ENCODE peak calls at places on chromosome 19, in seven cellular contexts. Q is colonic mucosa, G is brain microvascular endothelial cell, U is cardiac muscle cell, H is hepatocyte, M is heart right ventricle, P is uterus. F is an unnamed sample. For H3K36me3, the result is how much of the 10 kb centered on the place peaks cover.

GRCh38 chr19:12365094-12365371 is 450 bp downstream of the ZNF442 start:
- DNase-seq in Q (no peak), G (peak), U (peak), H (no peak), M (no peak), P (peak), F (no peak)

GRCh38 chr19:46772170-46773017 is 16.0 kb downstream of the SLC1A5 start:
- DNase-seq in Q (no peak), G (no peak), U (no peak), H (no peak), M (no peak), P (no peak), F (no peak)

GRCh38 chr19:13051581-13052165 is 51.0 kb downstream of the LYL1 start:
- DNase-seq in Q (peak), G (no peak), U (peak), H (peak), M (peak), P (peak), F (peak)

GRCh38 chr19:30390356-30390988 is 18.3 kb downstream of the ZNF536 start:
- DNase-seq in Q (no peak), G (no peak), U (no peak), H (no peak), M (no peak), P (no peak), F (no peak)

GRCh38 chr19:21158523-21159135 is 16.8 kb downstream of the ZNF431 start:
- DNase-seq in Q (no peak), G (peak), U (peak), H (no peak), M (no peak), P (no peak), F (no peak)

GRCh38 chr19:55836340-55836739 is at the start of gene NLRP4:
- DNase-seq in Q (no peak), G (no peak), U (no peak), H (no peak), M (no peak), P (no peak), F (no peak)

GRCh38 chr19:39164289-39164688 is 32.5 kb upstream of the NCCRP1 start:
- DNase-seq in Q (no peak), G (no peak), U (no peak), H (no peak), M (no peak), P (no peak), F (no peak)

GRCh38 chr19:55247621-55248099 is 11.2 kb downstream of the PPP6R1 start:
- DNase-seq in Q (peak), G (peak), U (peak), H (no peak), M (peak), P (no peak), F (peak)

GRCh38 chr19:11596156-11596555 is 1.1 kb upstream of the ZNF627 start:
- DNase-seq in Q (no peak), G (no peak), U (no peak), H (no peak), M (no peak), P (no peak), F (no peak)

GRCh38 chr19:11887618-11888531 is at the start of gene ZNF69:
- DNase-seq in Q (peak), G (peak), U (peak), H (peak), M (peak), P (peak), F (peak)

GRCh38 chr19:14048439-14049153 is 13.3 kb downstream of the PALM3 start:
- DNase-seq in Q (peak), G (peak), U (peak), H (peak), M (peak), P (no peak), F (peak)

GRCh38 chr19:46380690-46381089 is 32.7 kb downstream of the CCDC8 start:
- DNase-seq in Q (no peak), G (no peak), U (no peak), H (no peak), M (no peak), P (no peak), F (no peak)

GRCh38 chr19:13796301-13797057 is 1.2 kb downstream of the ZSWIM4 start:
- DNase-seq in Q (peak), G (peak), U (peak), H (peak), M (peak), P (peak), F (no peak)

GRCh38 chr19:2497186-2497585 is 21.3 kb downstream of the GADD45B start:
- DNase-seq in Q (no peak), G (no peak), U (no peak), H (no peak), M (no peak), P (no peak), F (no peak)

GRCh38 chr19:38921420-38922274 is 8.9 kb downstream of the SARS2 start:
- DNase-seq in Q (no peak), G (no peak), U (no peak), H (no peak), M (no peak), P (no peak), F (no peak)

GRCh38 chr19:558770-559439 is 13.5 kb upstream of the BSG start:
- DNase-seq in Q (no peak), G (no peak), U (peak), H (no peak), M (peak), P (peak), F (no peak)

GRCh38 chr19:311813-312261 is 20.6 kb upstream of the PLPP2 start:
- DNase-seq in Q (no peak), G (no peak), U (no peak), H (no peak), M (peak), P (peak), F (no peak)

GRCh38 chr19:17227798-17228367 is 1.9 kb downstream of the OCEL1 start:
- DNase-seq in Q (no peak), G (no peak), U (no peak), H (peak), M (no peak), P (no peak), F (no peak)

GRCh38 chr19:56091066-56091490 is 30.0 kb downstream of the ZNF787 start:
- DNase-seq in Q (no peak), G (peak), U (peak), H (no peak), M (no peak), P (no peak), F (no peak)

GRCh38 chr19:677201-677600 is 1.0 kb downstream of the FSTL3 start:
- DNase-seq in Q (peak), G (peak), U (peak), H (peak), M (peak), P (peak), F (peak)

GRCh38 chr19:6693056-6693471 is 23.1 kb upstream of the TNFSF14 start:
- DNase-seq in Q (no peak), G (no peak), U (no peak), H (no peak), M (no peak), P (no peak), F (no peak)

GRCh38 chr19:16268676-16269319 is 55.8 kb upstream of the KLF2 start:
- DNase-seq in Q (no peak), G (no peak), U (no peak), H (no peak), M (no peak), P (no peak), F (no peak)

GRCh38 chr19:46021531-46022041 is 1.3 kb downstream of the PGLYRP1 start:
- DNase-seq in Q (peak), G (no peak), U (no peak), H (no peak), M (no peak), P (no peak), F (peak)

GRCh38 chr19:43152217-43152616 is 34.1 kb downstream of the PSG5 start:
- DNase-seq in Q (no peak), G (no peak), U (no peak), H (no peak), M (no peak), P (no peak), F (no peak)

GRCh38 chr19:17027428-17027816 is 812 bp upstream of the CPAMD8 start:
- DNase-seq in Q (no peak), G (no peak), U (no peak), H (no peak), M (no peak), P (no peak), F (no peak)

GRCh38 chr19:6590458-6591319 is at the start of gene CD70:
- DNase-seq in Q (no peak), G (no peak), U (no peak), H (no peak), M (no peak), P (no peak), F (no peak)

GRCh38 chr19:13095934-13096890 is 6.4 kb downstream of the LYL1 start:
- DNase-seq in Q (no peak), G (no peak), U (no peak), H (peak), M (peak), P (peak), F (peak)

GRCh38 chr19:45514376-45515051 is 7.2 kb downstream of the VASP start:
- DNase-seq in Q (peak), G (no peak), U (no peak), H (peak), M (no peak), P (no peak), F (no peak)

GRCh38 chr19:2050991-2051770 is at the start of gene MKNK2:
- DNase-seq in Q (peak), G (peak), U (peak), H (peak), M (peak), P (peak), F (peak)

GRCh38 chr19:57776764-57777296 is 7.4 kb downstream of the ZNF586 start:
- DNase-seq in Q (no peak), G (no peak), U (no peak), H (no peak), M (no peak), P (no peak), F (no peak)
- H3K36me3 ChIP-seq in Q (under half), G (half or more), U (under half), H (under half), M (half or more), P (under half), F (under half)

GRCh38 chr19:4035582-4035981 is 28.0 kb downstream of the PIAS4 start:
- DNase-seq in Q (no peak), G (no peak), U (no peak), H (no peak), M (no peak), P (no peak), F (no peak)
- TF ChIP-seq CTCF in Q (no peak), G (no peak), U (no peak), H (no peak), M (no peak), P (no peak), F (no peak)

GRCh38 chr19:35011737-35012682 is 11.9 kb downstream of the GRAMD1A start:
- DNase-seq in Q (no peak), G (no peak), U (no peak), H (no peak), M (no peak), P (no peak), F (no peak)

GRCh38 chr19:35011091-35011689 is 11.1 kb downstream of the GRAMD1A start:
- DNase-seq in Q (no peak), G (no peak), U (no peak), H (no peak), M (no peak), P (no peak), F (no peak)

GRCh38 chr19:35015576-35016351 is 14.5 kb upstream of the SCN1B start:
- DNase-seq in Q (no peak), G (no peak), U (peak), H (no peak), M (no peak), P (no peak), F (no peak)

GRCh38 chr19:35013047-35013819 is 13.1 kb downstream of the GRAMD1A start:
- DNase-seq in Q (peak), G (peak), U (peak), H (peak), M (peak), P (peak), F (peak)

DNA sequence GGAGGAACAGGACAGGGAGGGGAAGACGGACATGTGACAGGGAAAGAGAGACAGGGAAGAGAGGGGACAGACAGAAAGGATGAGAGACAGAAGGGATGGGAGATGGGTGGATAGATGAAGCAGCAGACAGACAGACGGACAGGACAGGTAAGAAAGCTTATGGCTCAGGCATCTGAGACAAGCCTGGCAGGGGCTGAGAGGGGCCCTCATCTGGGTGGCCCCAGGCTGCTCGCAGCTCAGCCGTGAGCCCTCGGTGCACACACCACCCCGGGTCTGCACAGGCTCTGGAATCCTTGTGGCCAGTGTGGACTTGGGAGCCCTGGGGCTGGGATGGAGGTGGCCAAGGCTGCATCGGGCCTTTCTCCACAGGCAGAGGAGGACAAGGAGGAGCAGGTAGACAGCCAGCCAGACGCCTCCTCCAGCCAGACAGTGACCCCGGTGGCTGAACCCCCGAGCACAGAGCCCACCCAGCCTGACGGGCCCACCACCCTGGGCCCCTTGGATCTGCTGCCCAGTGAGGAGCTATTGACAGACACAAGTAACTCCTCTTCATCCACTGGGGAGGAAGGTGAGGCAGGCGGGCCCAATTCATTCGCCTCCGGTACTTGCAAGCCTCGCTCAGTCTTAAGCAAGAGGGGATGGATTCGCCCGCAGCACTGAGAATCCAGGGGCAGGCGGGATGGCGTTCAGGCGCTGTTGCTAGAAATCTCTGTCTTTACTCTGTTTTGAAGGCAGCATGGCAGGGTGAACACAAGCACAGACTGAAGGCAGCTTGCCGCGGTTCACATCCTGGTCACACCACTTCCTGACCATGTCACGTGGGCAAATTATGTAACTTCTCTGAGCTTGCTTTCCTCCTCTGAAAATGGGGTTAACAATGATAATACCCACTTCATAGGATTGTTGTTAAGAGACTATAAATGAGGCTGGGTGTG is 14.0 kb downstream of the GRAMD1A start:
- DNase-seq in Q (no peak), G (no peak), U (peak), H (peak), M (no peak), P (no peak), F (no peak)
- H3K36me3 ChIP-seq in Q (under half), G (half or more), U (under half), H (under half), M (under half), P (under half), F (under half)

DNA sequence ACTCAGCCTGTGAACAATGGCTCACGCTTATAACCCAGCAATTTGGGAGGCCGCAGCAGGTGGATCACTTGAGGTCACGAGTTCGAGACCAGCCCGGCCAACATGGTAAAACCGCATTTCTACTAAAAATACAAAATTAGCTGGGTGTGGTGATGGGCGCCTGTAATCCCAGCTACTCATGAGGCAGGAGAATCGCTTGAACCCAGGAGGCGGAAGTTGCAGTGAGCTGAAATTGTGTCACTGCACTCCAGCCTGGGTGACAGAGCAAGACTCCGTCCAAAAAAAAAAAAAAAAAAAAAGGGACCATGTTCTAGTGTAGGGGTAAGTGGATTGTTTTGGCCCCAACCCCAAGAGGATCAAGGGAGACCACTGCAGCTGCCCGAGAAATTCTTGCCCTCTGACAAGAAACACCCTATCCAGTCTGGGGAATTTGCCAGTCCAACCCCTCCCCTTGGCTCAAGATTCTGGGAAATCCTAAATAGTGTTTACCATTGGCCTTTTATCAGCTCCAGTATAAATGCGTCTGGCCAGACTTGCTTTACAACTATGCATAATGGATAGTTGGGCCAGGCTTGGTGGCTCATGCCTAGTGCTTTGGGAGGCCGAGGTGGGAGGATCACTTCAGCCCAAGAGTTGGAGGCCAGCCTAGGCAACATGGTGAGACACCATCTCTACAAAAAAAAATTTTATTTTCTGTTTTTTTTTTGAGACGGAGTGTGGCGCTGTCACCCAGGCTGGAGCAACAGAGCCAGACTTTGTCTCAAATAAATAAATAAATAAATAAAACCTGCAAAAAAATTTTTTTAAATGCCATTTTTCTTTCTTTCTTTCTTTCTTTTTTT is 5.1 kb upstream of the DHDH start:
- DNase-seq in Q (peak), G (no peak), U (peak), H (no peak), M (no peak), P (no peak), F (no peak)
- TF ChIP-seq CTCF in Q (no peak), G (no peak), U (no peak), H (no peak), M (no peak), P (no peak), F (no peak)

GRCh38 chr19:8457802-8458201 is 13.0 kb downstream of the HNRNPM start:
- DNase-seq in Q (no peak), G (no peak), U (no peak), H (no peak), M (no peak), P (no peak), F (no peak)
- H3K36me3 ChIP-seq in Q (under half), G (under half), U (under half), H (under half), M (under half), P (under half), F (under half)

GRCh38 chr19:33302974-33303790 is 848 bp upstream of the CEBPA start:
- DNase-seq in Q (no peak), G (peak), U (peak), H (peak), M (peak), P (peak), F (no peak)

GRCh38 chr19:33306191-33306590 is 3.9 kb upstream of the CEBPA start:
- DNase-seq in Q (no peak), G (no peak), U (no peak), H (no peak), M (no peak), P (no peak), F (no peak)

GRCh38 chr19:33306853-33307792 is 4.8 kb upstream of the CEBPA start:
- DNase-seq in Q (no peak), G (no peak), U (no peak), H (no peak), M (no peak), P (no peak), F (no peak)

GRCh38 chr19:33303791-33304759 is 1.7 kb upstream of the CEBPA start:
- DNase-seq in Q (no peak), G (no peak), U (peak), H (peak), M (no peak), P (no peak), F (peak)

GRCh38 chr19:33304760-33305647 is 2.7 kb upstream of the CEBPA start:
- DNase-seq in Q (peak), G (no peak), U (no peak), H (peak), M (no peak), P (no peak), F (peak)
- TF ChIP-seq CTCF in Q (no peak), G (no peak), U (peak), H (no peak), M (no peak), P (no peak), F (peak)

DNA sequence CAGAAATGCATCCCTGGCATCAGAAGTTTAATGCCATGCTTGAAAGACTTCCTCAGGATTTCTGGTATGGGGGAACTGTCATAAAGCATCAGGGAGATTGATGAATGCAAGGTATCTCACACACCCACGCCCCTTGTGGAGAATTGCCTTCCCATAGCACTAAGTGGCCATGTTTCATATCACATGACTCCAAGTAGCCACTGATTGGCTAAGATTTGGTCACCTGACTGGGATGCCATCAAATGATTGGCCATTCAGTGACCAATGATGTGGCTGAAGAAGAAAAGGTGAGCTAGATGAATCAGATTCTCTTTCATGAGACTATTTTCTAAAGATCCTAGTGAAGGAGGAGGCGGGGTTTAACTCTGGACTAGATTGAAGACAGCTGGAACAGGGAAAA is 7.3 kb downstream of the KLK8 start:
- DNase-seq in Q (no peak), G (no peak), U (no peak), H (no peak), M (no peak), P (no peak), F (peak)
- H3K36me3 ChIP-seq in Q (under half), G (under half), U (under half), H (under half), M (under half), P (under half), F (under half)

GRCh38 chr19:28245937-28246336 is 967.0 kb downstream of the UQCRFS1 start:
- DNase-seq in Q (no peak), G (no peak), U (no peak), H (no peak), M (no peak), P (no peak), F (no peak)

GRCh38 chr19:28244966-28245365 is 968.0 kb downstream of the UQCRFS1 start:
- DNase-seq in Q (no peak), G (no peak), U (no peak), H (no peak), M (no peak), P (no peak), F (no peak)

GRCh38 chr19:28239270-28239669 is 973.7 kb downstream of the UQCRFS1 start:
- DNase-seq in Q (no peak), G (no peak), U (peak), H (no peak), M (no peak), P (no peak), F (peak)

GRCh38 chr19:28242317-28242927 is 970.5 kb downstream of the UQCRFS1 start:
- DNase-seq in Q (peak), G (peak), U (peak), H (peak), M (no peak), P (no peak), F (no peak)
- TF ChIP-seq CTCF in Q (peak), G (peak), U (peak), H (peak), M (peak), P (peak), F (peak)

F was measured in Caco-2.